ENCODE peak calls at places on chromosomes 16 and 17, in four cellular contexts. J is prostate gland, W is heart left ventricle, X is transverse colon. V is an unnamed sample.

GRCh38 chr16:47611848-47612493 is 150.8 kb downstream of the PHKB start:
- DNase-seq in J (no peak), W (no peak), X (no peak), V (no peak)

GRCh38 chr17:74202879-74203432 is 522 bp upstream of the RPL38 start:
- DNase-seq in J (no peak), W (no peak), X (no peak), V (no peak)

GRCh38 chr16:68472581-68472980 is 24.3 kb upstream of the SMPD3 start:
- DNase-seq in J (no peak), W (no peak), X (no peak), V (no peak)

GRCh38 chr16:86962913-86963312 is 354.3 kb downstream of the C16orf95 start:
- DNase-seq in J (no peak), W (no peak), X (no peak), V (no peak)

GRCh38 chr16:46629331-46629843 is 8.2 kb upstream of the SHCBP1 start:
- DNase-seq in J (no peak), W (no peak), X (no peak), V (no peak)

GRCh38 chr16:85881436-85881835 is 17.5 kb upstream of the IRF8 start:
- DNase-seq in J (no peak), W (no peak), X (no peak), V (no peak)

GRCh38 chr16:426115-426905 is 861 bp downstream of the RAB11FIP3 start:
- DNase-seq in J (no peak), W (no peak), X (peak; percentile 25), V (no peak)

GRCh38 chr17:31877911-31878702 is 19.1 kb upstream of the COPRS start:
- DNase-seq in J (peak; percentile 35), W (no peak), X (no peak), V (no peak)

GRCh38 chr17:75619506-75620431 is 13.5 kb upstream of the SMIM5 start:
- DNase-seq in J (no peak), W (no peak), X (no peak), V (no peak)

GRCh38 chr17:81277421-81277820 is 17.7 kb downstream of the SLC38A10 start:
- DNase-seq in J (peak; percentile 89), W (peak; percentile 62), X (peak; percentile 32), V (peak; percentile 52)

GRCh38 chr16:85844786-85845185 is 45.3 kb downstream of the COX4I1 start:
- DNase-seq in J (no peak), W (no peak), X (no peak), V (no peak)

GRCh38 chr17:79658811-79659207 is 48.0 kb upstream of the RBFOX3 start:
- DNase-seq in J (peak; percentile 4), W (no peak), X (peak; percentile 26), V (peak; percentile 35)

GRCh38 chr17:48246623-48247022 is 139.1 kb downstream of the SNX11 start:
- DNase-seq in J (no peak), W (no peak), X (no peak), V (no peak)

GRCh38 chr17:74603032-74603635 is 11.1 kb upstream of the CD300LD start:
- DNase-seq in J (no peak), W (no peak), X (no peak), V (no peak)

GRCh38 chr17:72079700-72080099 is 41.1 kb upstream of the SOX9 start:
- DNase-seq in J (peak; percentile 26), W (no peak), X (no peak), V (no peak)

GRCh38 chr17:82520041-82520910 is 744 bp downstream of the FOXK2 start:
- DNase-seq in J (no peak), W (no peak), X (no peak), V (peak; percentile 49)

GRCh38 chr16:7218936-7219335 is 113.7 kb upstream of the RBFOX1 start:
- DNase-seq in J (no peak), W (no peak), X (no peak), V (no peak)

GRCh38 chr17:66281671-66282369 is 20.6 kb upstream of the PRKCA start:
- DNase-seq in J (no peak), W (no peak), X (no peak), V (no peak)

GRCh38 chr17:27751622-27752490 is 48.5 kb downstream of the NOS2 start:
- DNase-seq in J (no peak), W (no peak), X (no peak), V (no peak)

GRCh38 chr17:21039839-21040575 is 2.8 kb downstream of the USP22 start:
- DNase-seq in J (no peak), W (no peak), X (no peak), V (no peak)

GRCh38 chr16:9136596-9136995 is 45.2 kb downstream of the HAPSTR1 start:
- DNase-seq in J (no peak), W (no peak), X (peak; percentile 2), V (no peak)

GRCh38 chr17:27546624-27547300 is 84.2 kb upstream of the LGALS9 start:
- DNase-seq in J (no peak), W (no peak), X (no peak), V (no peak)

GRCh38 chr17:72976971-72977767 is 115.3 kb downstream of the SLC39A11 start:
- DNase-seq in J (no peak), W (peak; percentile 64), X (peak; percentile 23), V (peak; percentile 65)

GRCh38 chr17:19004601-19005441 is at the start of gene FAM83G:
- DNase-seq in J (peak; percentile 85), W (peak; percentile 80), X (peak; percentile 92), V (peak; percentile 45)

GRCh38 chr16:50696575-50697420 is 3.4 kb downstream of the NOD2 start:
- DNase-seq in J (peak; percentile 46), W (peak; percentile 90), X (peak; percentile 91), V (peak; percentile 78)

GRCh38 chr17:77753691-77754265 is 204.7 kb upstream of the TNRC6C start:
- DNase-seq in J (no peak), W (no peak), X (no peak), V (no peak)

GRCh38 chr17:72284806-72285205 is 164.0 kb downstream of the SOX9 start:
- DNase-seq in J (no peak), W (no peak), X (no peak), V (no peak)

GRCh38 chr17:73118139-73118538 is 25.7 kb upstream of the SLC39A11 start:
- DNase-seq in J (no peak), W (no peak), X (no peak), V (no peak)

GRCh38 chr16:57017251-57017650 is 27.9 kb downstream of the NLRC5 start:
- DNase-seq in J (no peak), W (no peak), X (no peak), V (no peak)

GRCh38 chr16:84044108-84044488 is 1.5 kb upstream of the SLC38A8 start:
- DNase-seq in J (no peak), W (peak; percentile 19), X (no peak), V (no peak)

GRCh38 chr17:37650419-37651003 is 7.3 kb upstream of the DDX52 start:
- DNase-seq in J (no peak), W (no peak), X (peak; percentile 41), V (peak; percentile 56)

GRCh38 chr17:561118-561517 is 153.5 kb downstream of the VPS53 start:
- DNase-seq in J (no peak), W (peak; percentile 34), X (no peak), V (no peak)

GRCh38 chr17:557371-557770 is 157.3 kb downstream of the VPS53 start:
- DNase-seq in J (no peak), W (no peak), X (no peak), V (no peak)

GRCh38 chr17:562174-562573 is 152.5 kb downstream of the VPS53 start:
- DNase-seq in J (no peak), W (no peak), X (no peak), V (no peak)

GRCh38 chr17:559699-560378 is 154.8 kb downstream of the VPS53 start:
- DNase-seq in J (no peak), W (peak; percentile 64), X (no peak), V (no peak)

GRCh38 chr17:560379-560935 is 154.2 kb downstream of the VPS53 start:
- DNase-seq in J (no peak), W (no peak), X (no peak), V (no peak)
- TF ChIP-seq POLR2A in J (no peak), W (no peak), X (no peak), V (no peak)

DNA sequence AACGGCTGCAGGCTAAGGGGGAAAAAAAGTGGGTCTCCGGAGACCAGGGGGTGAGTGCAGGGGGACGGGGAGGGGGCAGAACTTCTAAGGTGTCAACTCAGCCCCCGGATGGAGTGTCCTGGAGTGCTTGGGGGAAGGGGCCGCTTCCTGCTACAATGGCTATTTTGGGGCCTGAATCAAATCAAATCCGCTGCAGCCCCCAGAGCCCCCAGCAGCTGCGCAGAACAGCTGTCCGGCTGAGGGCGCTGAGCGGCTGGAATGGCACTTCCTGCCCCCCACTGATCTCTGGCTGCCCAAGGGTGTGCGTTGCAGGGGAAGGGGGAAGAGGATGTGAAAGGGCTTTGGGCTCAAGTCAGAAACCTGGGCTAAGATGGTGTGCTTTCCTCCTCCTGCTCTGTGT is 24.2 kb upstream of the PHB1 start:
- DNase-seq in J (no peak), W (no peak), X (no peak), V (no peak)
- H3K4me3 ChIP-seq in J (no peak overlapping the region), W (no peak overlapping the region), X (no peak overlapping the region), V (no peak overlapping the region)

GRCh38 chr17:57887161-57887560 is 37.3 kb upstream of the MRPS23 start:
- DNase-seq in J (no peak), W (no peak), X (no peak), V (no peak)

GRCh38 chr17:57890857-57891232 is 41.0 kb upstream of the MRPS23 start:
- DNase-seq in J (no peak), W (peak; percentile 76), X (no peak), V (no peak)

GRCh38 chr17:57889892-57890856 is 40.3 kb upstream of the MRPS23 start:
- DNase-seq in J (peak; percentile 82), W (peak; percentile 93), X (peak; percentile 69), V (peak; percentile 63)

GRCh38 chr17:57888311-57889216 is 38.7 kb upstream of the MRPS23 start:
- DNase-seq in J (peak; percentile 3), W (no peak), X (no peak), V (no peak)

DNA sequence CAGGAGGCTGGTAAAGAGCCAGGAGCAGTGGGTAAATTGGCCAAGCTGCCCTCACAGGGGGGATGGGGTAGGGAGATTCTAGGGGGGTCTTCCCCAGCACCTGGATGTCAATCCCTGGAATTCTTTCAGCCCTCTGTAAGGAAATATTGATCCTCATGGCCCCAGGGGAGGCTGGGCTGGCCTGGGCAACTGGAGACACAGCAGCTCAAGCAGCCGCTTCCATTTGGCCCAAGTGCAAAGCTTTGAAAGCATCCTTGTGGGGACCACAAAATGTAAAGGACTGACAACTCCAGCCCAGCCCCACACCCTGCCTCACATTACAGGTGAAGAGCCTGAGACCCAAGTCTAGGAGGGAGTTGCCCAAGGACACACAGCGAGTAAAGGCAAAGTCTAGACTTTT is 39.4 kb upstream of the MRPS23 start:
- DNase-seq in J (no peak), W (no peak), X (no peak), V (no peak)
- H3K27me3 ChIP-seq in J (no peaks in the 10 kb centered on the region), W (no peaks in the 10 kb centered on the region), X (no peaks in the 10 kb centered on the region), V (no peaks in the 10 kb centered on the region)

GRCh38 chr16:51763072-51763658 is 612.1 kb upstream of the SALL1 start:
- DNase-seq in J (no peak), W (no peak), X (no peak), V (no peak)
- TF ChIP-seq POLR2A in J (no peak), W (no peak), X (no peak), V (no peak)

GRCh38 chr17:57880086-57880456 is 30.2 kb upstream of the MRPS23 start:
- DNase-seq in J (no peak), W (no peak), X (no peak), V (no peak)
- H3K4me3 ChIP-seq in J (no peak overlapping the region), W (no peak overlapping the region), X (no peak overlapping the region), V (no peak overlapping the region)

GRCh38 chr17:39727556-39727955 is 2.8 kb downstream of the MIEN1 start:
- DNase-seq in J (no peak), W (no peak), X (no peak), V (no peak)
- H3K27me3 ChIP-seq in J (no peaks in the 10 kb centered on the region), W (no peaks in the 10 kb centered on the region), X (no peaks in the 10 kb centered on the region), V (no peaks in the 10 kb centered on the region)

V was measured in testis.